ENCODE peak calls at places on chromosomes 12 and 14, in seven cellular contexts. H is colonic mucosa; I is bronchial epithelial cell; A is astrocyte of the spinal cord; X is CD8-positive, alpha-beta T cell; B is Karpas-422; V is mesendoderm. K is an unnamed sample.

GRCh38 chr12:124460771-124461170 is 106.6 kb downstream of the NCOR2 start:
- DNase-seq in I (no peak), B (no peak), A (no peak), V (no peak), H (no peak), X (no peak), K (no peak)

GRCh38 chr12:19010726-19011125 is 118.8 kb upstream of the PLEKHA5 start:
- DNase-seq in H (no peak), V (no peak), I (no peak), B (no peak), A (no peak), X (no peak), K (no peak)

GRCh38 chr14:104187931-104188726 is 49.7 kb downstream of the KIF26A start:
- DNase-seq in I (no peak), V (no peak), X (no peak), B (no peak), H (peak), A (no peak), K (no peak)

GRCh38 chr14:25150401-25150800 is 100.5 kb upstream of the STXBP6 start:
- DNase-seq in X (no peak), H (no peak), V (no peak), A (peak), B (no peak), I (peak), K (no peak)

GRCh38 chr12:52496590-52497071 is 3.6 kb upstream of the KRT6A start:
- DNase-seq in I (peak), H (no peak), X (no peak), B (no peak), A (peak), V (peak), K (peak)

GRCh38 chr14:60945984-60946383 is 34.9 kb downstream of the TRMT5 start:
- DNase-seq in X (no peak), H (no peak), B (no peak), A (peak), V (no peak), I (no peak), K (no peak)

GRCh38 chr14:74018029-74018703 is 922 bp downstream of the ENTPD5 start:
- DNase-seq in X (no peak), B (no peak), I (peak), H (no peak), A (peak), V (no peak), K (no peak)

GRCh38 chr12:121285856-121286255 is 10.7 kb downstream of the CAMKK2 start:
- DNase-seq in B (no peak), I (no peak), V (no peak), A (no peak), H (no peak), X (no peak), K (no peak)

GRCh38 chr12:71415336-71416231 is 24.0 kb upstream of the LGR5 start:
- DNase-seq in I (peak), B (peak), V (peak), X (no peak), A (peak), H (peak), K (no peak)

GRCh38 chr12:27207626-27208413 is 36.3 kb upstream of the STK38L start:
- DNase-seq in X (no peak), I (peak), H (no peak), B (no peak), A (no peak), V (no peak), K (no peak)

GRCh38 chr12:6197996-6198395 is 2.2 kb upstream of the CD9 start:
- DNase-seq in H (no peak), V (no peak), X (no peak), I (no peak), A (no peak), B (no peak), K (no peak)

GRCh38 chr12:108801736-108802665 is 55.4 kb downstream of the SSH1 start:
- DNase-seq in X (no peak), I (no peak), A (peak), H (peak), V (peak), B (no peak), K (peak)
- H3K4me3 ChIP-seq in X (no peak), I (no peak), A (no peak), H (no peak), V (no peak), B (no peak), K (no peak)

DNA sequence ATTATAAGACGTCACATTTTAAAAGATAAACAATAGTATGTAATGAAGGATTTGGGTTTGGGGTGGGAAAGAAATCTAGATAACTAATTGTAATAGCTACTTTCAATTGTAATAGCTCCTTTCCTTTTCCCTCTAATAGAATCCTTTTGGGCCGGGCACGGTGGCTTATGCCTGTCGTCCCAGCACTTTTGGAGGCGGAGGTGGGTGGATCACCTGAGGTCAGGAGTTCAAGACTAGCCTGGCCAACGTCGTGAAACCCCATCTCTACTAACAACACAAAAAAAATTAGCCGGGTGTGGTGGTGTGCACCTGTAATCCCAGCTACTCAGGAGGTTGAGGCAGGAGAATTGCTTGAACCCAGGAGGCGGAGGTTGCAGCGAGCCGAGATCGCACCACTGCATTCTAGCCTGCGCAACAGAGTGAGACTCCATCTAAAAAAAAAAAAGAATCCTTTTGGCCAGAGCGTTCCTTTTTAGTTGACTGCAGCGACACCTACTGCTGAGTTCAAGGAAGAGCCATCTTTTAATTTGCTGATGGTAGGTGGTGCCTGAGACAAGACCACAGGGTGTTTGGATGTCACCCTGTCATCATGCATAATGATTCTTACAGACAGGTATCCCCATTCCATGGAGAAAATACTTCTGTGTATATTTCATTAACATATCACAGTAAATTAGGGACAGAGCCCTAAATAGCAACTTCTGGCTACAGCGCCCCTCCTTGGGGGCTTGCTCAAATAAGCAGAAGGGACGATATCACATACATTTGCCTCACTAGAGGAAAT is 79.5 kb downstream of the ARMH4 start:
- DNase-seq in B (peak), X (peak), V (peak), H (peak), A (peak), I (peak), K (peak)
- H3K4me3 ChIP-seq in B (no peak), X (no peak), V (no peak), H (no peak), A (no peak), I (no peak), K (no peak)

GRCh38 chr12:50103767-50104321 is at the start of gene GPD1:
- DNase-seq in B (peak), V (peak), H (peak), A (peak), I (peak), X (no peak), K (peak)
- H3K4me3 ChIP-seq in B (no peak), V (no peak), H (no peak), A (no peak), I (no peak), X (no peak), K (no peak)

GRCh38 chr14:94344389-94344788 is 21.3 kb upstream of the SERPINA6 start:
- DNase-seq in X (no peak), V (no peak), A (no peak), B (no peak), H (no peak), I (no peak), K (no peak)
- H3K4me3 ChIP-seq in X (no peak), V (no peak), A (no peak), B (no peak), H (no peak), I (no peak), K (no peak)

GRCh38 chr12:61357496-61357895 is 902.7 kb upstream of the USP15 start:
- DNase-seq in X (no peak), A (no peak), H (no peak), V (no peak), I (no peak), B (no peak), K (no peak)

GRCh38 chr12:61362037-61362436 is 898.2 kb upstream of the USP15 start:
- DNase-seq in X (no peak), B (no peak), A (no peak), H (no peak), I (no peak), V (no peak), K (no peak)

GRCh38 chr12:61355105-61355504 is 905.1 kb upstream of the USP15 start:
- DNase-seq in X (no peak), H (no peak), A (no peak), I (no peak), B (no peak), V (no peak), K (no peak)

GRCh38 chr12:61356485-61356884 is 903.7 kb upstream of the USP15 start:
- DNase-seq in I (no peak), X (no peak), H (no peak), V (no peak), B (no peak), A (no peak), K (no peak)
- H3K4me3 ChIP-seq in I (no peak), X (no peak), H (no peak), V (no peak), B (no peak), A (no peak), K (no peak)

K was measured in MG63.